ENCODE peak calls at places on chromosomes 4 and X, in seven cellular contexts. Y is B cell, J is A549, R is GM20000, C is left lung, A is head of caudate nucleus, X is NCI-H1092. P is an unnamed sample.

GRCh38 chrX:47145408-47146120 is 543 bp downstream of the RBM10 start:
- DNase-seq in R (peak; percentile 34), C (no peak), A (no peak), J (peak; percentile 25), Y (no peak), X (no peak), P (peak; percentile 20)

GRCh38 chr4:55681430-55681829 is 45.3 kb upstream of the NMU start:
- DNase-seq in R (no peak), A (no peak), Y (no peak), C (no peak), J (no peak), X (no peak), P (no peak)

GRCh38 chr4:42627887-42628646 is 28.8 kb downstream of the ATP8A1 start:
- DNase-seq in Y (peak; percentile 84), C (peak; percentile 41), J (no peak), R (peak; percentile 53), A (peak; percentile 70), X (peak; percentile 69), P (peak; percentile 76)

GRCh38 chr4:8028368-8028767 is 88.7 kb upstream of the AFAP1 start:
- DNase-seq in Y (no peak), A (no peak), J (no peak), R (no peak), C (no peak), X (no peak), P (no peak)

GRCh38 chr4:123423819-123424218 is 27.2 kb downstream of the SPRY1 start:
- DNase-seq in X (no peak), A (no peak), J (no peak), Y (no peak), C (no peak), R (no peak), P (no peak)

GRCh38 chr4:48478273-48478672 is 4.9 kb upstream of the SLC10A4 start:
- DNase-seq in Y (no peak), A (no peak), J (no peak), X (no peak), C (no peak), R (no peak), P (no peak)

GRCh38 chrX:44971674-44972073 is 98.7 kb downstream of the KDM6A start:
- DNase-seq in C (no peak), X (no peak), R (no peak), Y (no peak), J (no peak), A (no peak), P (no peak)

GRCh38 chr4:85446462-85446861 is 28.5 kb upstream of the ARHGAP24 start:
- DNase-seq in X (no peak), J (no peak), A (no peak), R (no peak), C (no peak), Y (no peak), P (no peak)

GRCh38 chr4:95985051-95985450 is 145.2 kb downstream of the PDHA2 start:
- DNase-seq in A (no peak), Y (no peak), R (no peak), X (no peak), J (no peak), C (no peak), P (no peak)

GRCh38 chrX:20547649-20548051 is 280.9 kb upstream of the RPS6KA3 start:
- DNase-seq in R (peak; percentile 5), X (no peak), C (no peak), Y (no peak), A (no peak), J (no peak), P (no peak)

GRCh38 chr4:3874525-3875110 is 108.4 kb downstream of the ADRA2C start:
- DNase-seq in C (peak; percentile 38), X (no peak), R (no peak), A (no peak), J (no peak), Y (no peak), P (no peak)

GRCh38 chr4:6425336-6425735 is 47.1 kb downstream of the PPP2R2C start:
- DNase-seq in Y (no peak), A (peak; percentile 44), R (peak; percentile 27), X (no peak), C (no peak), J (no peak), P (no peak)

GRCh38 chr4:55549888-55550287 is 3.2 kb upstream of the CLOCK start:
- DNase-seq in A (no peak), C (no peak), R (no peak), J (no peak), X (no peak), Y (no peak), P (no peak)

GRCh38 chr4:37757705-37758104 is 68.8 kb upstream of the PGM2 start:
- DNase-seq in A (no peak), R (no peak), X (no peak), J (no peak), C (no peak), Y (no peak), P (no peak)

GRCh38 chr4:80237992-80238391 is 28.5 kb upstream of the FGF5 start:
- DNase-seq in Y (no peak), C (no peak), J (no peak), R (no peak), X (no peak), A (no peak), P (no peak)

GRCh38 chr4:173038192-173038896 is 130.3 kb upstream of the GALNT7 start:
- DNase-seq in R (no peak), J (no peak), Y (no peak), X (no peak), A (no peak), C (no peak), P (no peak)

GRCh38 chr4:151983854-151984253 is 223.0 kb upstream of the GATB start:
- DNase-seq in C (no peak), A (no peak), J (no peak), Y (no peak), X (peak; percentile 82), R (no peak), P (peak; percentile 37)

GRCh38 chr4:6201580-6202091 is 1.3 kb upstream of the JAKMIP1 start:
- DNase-seq in C (no peak), X (no peak), R (peak; percentile 58), Y (no peak), A (no peak), J (no peak), P (no peak)

GRCh38 chr4:27123769-27124124 is 263.1 kb downstream of the STIM2 start:
- DNase-seq in C (no peak), X (no peak), A (no peak), Y (no peak), J (no peak), R (no peak), P (no peak)

GRCh38 chr4:120636120-120636630 is 286.4 kb downstream of the PRDM5 start:
- DNase-seq in J (no peak), A (no peak), X (no peak), C (no peak), Y (no peak), R (no peak), P (no peak)

GRCh38 chr4:14841801-14842748 is 160.2 kb upstream of the CPEB2 start:
- DNase-seq in Y (no peak), R (no peak), X (peak; percentile 45), A (no peak), C (peak; percentile 86), J (peak; percentile 6), P (no peak)

GRCh38 chr4:157221895-157222763 is 1.6 kb downstream of the GRIA2 start:
- DNase-seq in J (no peak), R (no peak), X (peak; percentile 18), C (peak; percentile 65), Y (no peak), A (peak; percentile 65), P (peak; percentile 75)

GRCh38 chr4:7733801-7734650 is 205.6 kb downstream of the AFAP1 start:
- DNase-seq in R (no peak), Y (no peak), X (no peak), J (no peak), C (peak; percentile 81), A (no peak), P (no peak)

GRCh38 chr4:73446336-73446938 is 10.4 kb downstream of the AFP start:
- DNase-seq in X (peak; percentile 34), C (no peak), Y (no peak), R (peak; percentile 51), A (no peak), J (peak; percentile 10), P (peak; percentile 47)

GRCh38 chr4:124953059-124953850 is 240.7 kb upstream of the ANKRD50 start:
- DNase-seq in X (no peak), C (no peak), R (no peak), J (no peak), A (no peak), Y (no peak), P (no peak)

GRCh38 chr4:2290974-2291704 is 29.2 kb upstream of the MXD4 start:
- DNase-seq in A (no peak), R (peak; percentile 52), Y (peak; percentile 77), C (no peak), X (no peak), J (no peak), P (no peak)

GRCh38 chr4:84681488-84682274 is 98.8 kb downstream of the CDS1 start:
- DNase-seq in A (peak; percentile 16), Y (no peak), C (no peak), X (no peak), R (no peak), J (no peak), P (peak; percentile 67)

GRCh38 chrX:96982159-96982558 is 98.5 kb downstream of the RPA4 start:
- DNase-seq in A (no peak), R (no peak), Y (no peak), J (no peak), C (no peak), X (no peak), P (no peak)

GRCh38 chr4:48906283-48907173 is at the start of gene OCIAD2:
- DNase-seq in C (peak; percentile 89), X (peak; percentile 88), R (peak; percentile 88), Y (peak; percentile 87), A (peak; percentile 32), J (peak; percentile 64), P (no peak)

GRCh38 chrX:150365953-150366911 is 3.1 kb downstream of the MAMLD1 start:
- DNase-seq in X (no peak), C (peak; percentile 53), A (peak; percentile 44), R (no peak), J (no peak), Y (no peak), P (peak; percentile 62)

GRCh38 chr4:37891221-37892159 is 606 bp downstream of the TBC1D1 start:
- DNase-seq in C (no peak), J (peak; percentile 8), X (no peak), A (no peak), R (peak; percentile 80), Y (peak; percentile 75), P (peak; percentile 30)

GRCh38 chrX:150966235-150966634 is 16.9 kb upstream of the HMGB3 start:
- DNase-seq in C (no peak), Y (no peak), J (no peak), X (no peak), A (no peak), R (no peak), P (no peak)

GRCh38 chrX:58025979-58026378 is 115.7 kb upstream of the ZXDA start:
- DNase-seq in A (peak; percentile 34), X (peak; percentile 4), J (peak; percentile 6), C (no peak), R (peak; percentile 1), Y (peak; percentile 40), P (peak; percentile 18)